ENCODE peak calls at places on chromosomes 5 and 9, in ten cellular contexts. P is transverse colon, Y is tibial nerve, C is sigmoid colon, M is A549, V is upper lobe of left lung, G is suprapubic skin, E is ovary, U is K562, K is HepG2. L is an unnamed sample.

GRCh38 chr5:138760448-138761110 is 7.4 kb downstream of the CTNNA1 start:
- DNase-seq in G (no peak), P (no peak), K (no peak), M (no peak), C (no peak), E (no peak), V (no peak), U (no peak), Y (no peak), L (no peak)

GRCh38 chr9:34685591-34685990 is 5.5 kb downstream of the CCL19 start:
- DNase-seq in G (no peak), Y (no peak), V (no peak), C (no peak), P (no peak), E (no peak), K (no peak), M (no peak), U (no peak), L (no peak)

GRCh38 chr9:35548571-35548970 is 56.5 kb upstream of the TESK1 start:
- DNase-seq in U (no peak), V (no peak), P (no peak), K (no peak), G (no peak), C (no peak), Y (no peak), M (no peak), E (no peak), L (no peak)

GRCh38 chr5:174581483-174581882 is 142.9 kb upstream of the MSX2 start:
- DNase-seq in E (no peak), K (peak; percentile 9), M (peak; percentile 40), C (no peak), V (no peak), Y (no peak), U (peak; percentile 21), G (no peak), P (no peak), L (peak; percentile 33)

GRCh38 chr9:72443855-72444254 is 77.6 kb upstream of the TMC1 start:
- DNase-seq in G (no peak), K (no peak), V (peak; percentile 38), U (no peak), M (peak; percentile 38), E (no peak), C (no peak), Y (no peak), P (no peak), L (no peak)

GRCh38 chr5:141507387-141508091 is 18.7 kb downstream of the PCDHGC5 start:
- DNase-seq in V (no peak), G (no peak), K (no peak), Y (peak; percentile 60), U (no peak), M (no peak), P (no peak), C (peak; percentile 87), E (peak; percentile 73), L (no peak)

GRCh38 chr5:112254303-112254702 is 164.8 kb downstream of the EPB41L4A start:
- DNase-seq in U (no peak), K (no peak), P (no peak), E (no peak), V (no peak), C (no peak), M (no peak), Y (no peak), G (no peak), L (no peak)

GRCh38 chr5:6471252-6471651 is 22.6 kb downstream of the UBE2QL1 start:
- DNase-seq in P (no peak), E (no peak), U (no peak), V (no peak), G (no peak), M (no peak), Y (no peak), C (peak; percentile 46), K (no peak), L (peak; percentile 9)

GRCh38 chr9:107214915-107215314 is 68.2 kb upstream of the RAD23B start:
- DNase-seq in C (no peak), K (no peak), U (no peak), M (no peak), V (no peak), Y (no peak), P (no peak), E (no peak), G (no peak), L (no peak)

GRCh38 chr9:4197548-4197947 is 102.3 kb downstream of the GLIS3 start:
- DNase-seq in K (peak; percentile 3), E (no peak), V (no peak), M (no peak), C (no peak), G (no peak), P (no peak), U (peak; percentile 16), Y (no peak), L (no peak)

GRCh38 chr5:113281194-113281593 is 153.6 kb downstream of the TSSK1B start:
- DNase-seq in C (no peak), V (no peak), E (no peak), G (no peak), U (no peak), M (no peak), K (no peak), P (no peak), Y (no peak), L (no peak)

DNA sequence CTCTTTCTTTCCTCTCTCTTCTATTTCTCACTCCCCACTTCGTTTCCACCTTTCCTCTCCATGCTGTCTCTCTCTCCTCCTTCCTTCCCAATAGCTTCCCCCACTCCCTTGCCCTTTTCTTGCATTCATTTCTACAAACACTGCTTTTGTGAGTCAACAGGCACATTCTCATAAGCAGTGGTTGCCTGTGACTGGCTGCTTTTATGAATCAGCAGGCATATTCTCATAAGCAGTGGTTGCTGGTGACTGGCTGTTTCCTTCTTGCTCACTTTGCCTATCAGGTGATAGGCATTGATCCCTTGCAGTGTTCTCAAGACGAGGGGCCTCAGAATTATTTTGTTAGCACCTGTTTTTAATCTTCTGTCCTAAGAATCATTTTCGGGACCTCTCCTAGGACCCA is 116.1 kb upstream of the ACTBL2 start:
- DNase-seq in V (no peak), Y (no peak), U (no peak), E (no peak), G (no peak), K (no peak), P (no peak), M (peak; percentile 10), C (no peak), L (no peak)
- TF ChIP-seq EP300 in V (no peak), Y (peak; percentile 41), U (no peak), E (no peak), G (no peak), K (no peak), P (no peak), M (no peak), C (no peak), L (no peak)

GRCh38 chr5:95646569-95647330 is at the start of gene RFESD:
- DNase-seq in G (peak; percentile 99), U (peak; percentile 99), M (peak; percentile 83), V (peak; percentile 100), Y (peak; percentile 99), E (peak; percentile 100), K (peak; percentile 96), C (peak; percentile 100), P (peak; percentile 100), L (peak; percentile 100)
- TF ChIP-seq POLR2A in G (no peak), U (peak; percentile 95), M (peak; percentile 73), V (peak; percentile 97), Y (peak; percentile 96), E (peak; percentile 93), K (peak; percentile 65), C (peak; percentile 97), P (peak; percentile 97), L (no peak)

GRCh38 chr5:88732862-88733261 is 150.1 kb downstream of the MEF2C start:
- DNase-seq in P (no peak), G (no peak), M (no peak), K (no peak), U (no peak), E (no peak), V (no peak), C (no peak), Y (no peak), L (no peak)

GRCh38 chr5:88734191-88734640 is 148.8 kb downstream of the MEF2C start:
- DNase-seq in Y (no peak), G (no peak), C (no peak), K (no peak), M (no peak), P (peak; percentile 36), U (peak; percentile 84), V (no peak), E (no peak), L (no peak)

GRCh38 chr5:88732181-88732633 is 150.8 kb downstream of the MEF2C start:
- DNase-seq in E (peak; percentile 38), U (no peak), M (no peak), P (peak; percentile 43), G (peak; percentile 62), C (peak; percentile 69), K (no peak), Y (no peak), V (peak; percentile 53), L (no peak)

GRCh38 chr5:88736494-88736893 is 146.5 kb downstream of the MEF2C start:
- DNase-seq in U (no peak), V (no peak), P (no peak), E (no peak), G (no peak), C (no peak), Y (no peak), K (no peak), M (no peak), L (no peak)

GRCh38 chr5:88734983-88735382 is 148.0 kb downstream of the MEF2C start:
- DNase-seq in Y (no peak), K (no peak), P (peak; percentile 16), G (no peak), C (no peak), U (peak; percentile 59), M (no peak), V (no peak), E (no peak), L (no peak)
- H3K4me3 ChIP-seq in Y (no peak overlapping the region), K (no peak overlapping the region), P (no peak overlapping the region), G (no peak overlapping the region), C (no peak overlapping the region), U (no peak overlapping the region), M (no peak overlapping the region), V (no peak overlapping the region), E (no peak overlapping the region), L (no peak overlapping the region)

GRCh38 chr5:66326276-66326675 is 182.2 kb downstream of the SREK1 start:
- DNase-seq in G (no peak), P (no peak), Y (no peak), M (no peak), U (no peak), K (no peak), E (no peak), C (no peak), V (no peak), L (no peak)

GRCh38 chr5:66324357-66324756 is 180.3 kb downstream of the SREK1 start:
- DNase-seq in K (no peak), G (no peak), U (no peak), P (no peak), Y (no peak), C (no peak), V (no peak), E (no peak), M (no peak), L (peak; percentile 45)

GRCh38 chr5:66333192-66333591 is 189.1 kb downstream of the SREK1 start:
- DNase-seq in G (no peak), V (no peak), Y (no peak), U (no peak), K (no peak), P (no peak), M (no peak), C (no peak), E (no peak), L (no peak)

GRCh38 chr5:66327008-66327407 is 182.9 kb downstream of the SREK1 start:
- DNase-seq in G (no peak), U (no peak), K (no peak), P (no peak), V (no peak), M (no peak), E (no peak), Y (no peak), C (no peak), L (no peak)

GRCh38 chr5:66329078-66329477 is 185.0 kb downstream of the SREK1 start:
- DNase-seq in M (no peak), P (no peak), Y (no peak), U (no peak), G (no peak), K (no peak), V (no peak), C (no peak), E (no peak), L (no peak)
- TF ChIP-seq EP300 in M (no peak), P (no peak), Y (no peak), U (no peak), G (no peak), K (no peak), V (no peak), C (no peak), E (no peak), L (no peak)

L was measured in stomach.